ENCODE peak calls at places on chromosomes 11 and 22, in five cellular contexts. I is heart right ventricle, G is uterus, B is IMR-90, V is cardiac muscle cell. S is an unnamed sample.

GRCh38 chr11:128765571-128766530 is 72.0 kb downstream of the FLI1 start:
- DNase-seq in I (no peak), G (no peak), B (no peak), V (no peak), S (no peak)

GRCh38 chr11:62142921-62143320 is 19.1 kb downstream of the INCENP start:
- DNase-seq in I (no peak), G (no peak), B (no peak), V (no peak), S (peak)

GRCh38 chr11:65634905-65635731 is 2.8 kb upstream of the SIPA1 start:
- DNase-seq in I (no peak), G (no peak), B (no peak), V (no peak), S (no peak)

GRCh38 chr22:18909556-18909955 is 3.4 kb downstream of the DGCR6 start:
- DNase-seq in I (no peak), G (no peak), B (no peak), V (no peak), S (no peak)

GRCh38 chr11:45252134-45252856 is 33.8 kb downstream of the SYT13 start:
- DNase-seq in I (peak), G (no peak), B (peak), V (peak), S (no peak)

GRCh38 chr22:23751441-23751996 is 607 bp upstream of the ZNF70 start:
- DNase-seq in I (peak), G (peak), B (no peak), V (peak), S (no peak)

GRCh38 chr11:129979046-129979605 is 23.5 kb downstream of the PRDM10 start:
- DNase-seq in I (no peak), G (no peak), B (no peak), V (no peak), S (no peak)

GRCh38 chr11:72970557-72971118 is 156.4 kb downstream of the ATG16L2 start:
- DNase-seq in I (no peak), G (no peak), B (peak), V (no peak), S (no peak)

GRCh38 chr11:78192223-78192719 is 3.6 kb downstream of the USP35 start:
- DNase-seq in I (no peak), G (no peak), B (no peak), V (no peak), S (no peak)

GRCh38 chr11:2204361-2205213 is 33.0 kb upstream of the TH start:
- DNase-seq in I (no peak), G (no peak), B (no peak), V (no peak), S (peak)

GRCh38 chr11:103609117-103610066 is 427.0 kb upstream of the DDI1 start:
- DNase-seq in I (no peak), G (no peak), B (peak), V (no peak), S (no peak)
- TF ChIP-seq CTCF in I (no peak), G (no peak), B (peak), V (peak), S (no peak)

GRCh38 chr11:102120006-102120405 is 9.8 kb downstream of the YAP1 start:
- DNase-seq in I (no peak), G (no peak), B (peak), V (no peak), S (no peak)
- H3K27ac ChIP-seq in I (no peak), G (no peak), B (peak), V (peak), S (peak)

GRCh38 chr11:28962492-28962891 is 854.3 kb downstream of the METTL15 start:
- DNase-seq in I (no peak), G (no peak), B (no peak), V (no peak), S (no peak)

GRCh38 chr11:28961726-28962125 is 853.5 kb downstream of the METTL15 start:
- DNase-seq in I (no peak), G (no peak), B (no peak), V (no peak), S (no peak)

GRCh38 chr11:28965824-28966223 is 857.6 kb downstream of the METTL15 start:
- DNase-seq in I (no peak), G (no peak), B (no peak), V (no peak), S (no peak)

GRCh38 chr11:28964811-28965210 is 856.6 kb downstream of the METTL15 start:
- DNase-seq in I (no peak), G (no peak), B (peak), V (no peak), S (no peak)

GRCh38 chr11:28963189-28963588 is 855.0 kb downstream of the METTL15 start:
- DNase-seq in I (no peak), G (no peak), B (peak), V (no peak), S (no peak)
- H3K4me3 ChIP-seq in I (no peak), G (no peak), B (no peak), V (no peak), S (no peak)

GRCh38 chr11:126281245-126281644 is 1.6 kb upstream of the TIRAP start:
- DNase-seq in I (no peak), G (no peak), B (no peak), V (peak), S (no peak)

GRCh38 chr11:126282742-126283591 is at the start of gene TIRAP:
- DNase-seq in I (peak), G (peak), B (peak), V (peak), S (peak)

GRCh38 chr11:126281666-126282175 is 1.2 kb upstream of the TIRAP start:
- DNase-seq in I (no peak), G (no peak), B (no peak), V (no peak), S (no peak)

GRCh38 chr11:126280595-126280994 is 2.3 kb upstream of the TIRAP start:
- DNase-seq in I (no peak), G (no peak), B (no peak), V (no peak), S (no peak)

DNA sequence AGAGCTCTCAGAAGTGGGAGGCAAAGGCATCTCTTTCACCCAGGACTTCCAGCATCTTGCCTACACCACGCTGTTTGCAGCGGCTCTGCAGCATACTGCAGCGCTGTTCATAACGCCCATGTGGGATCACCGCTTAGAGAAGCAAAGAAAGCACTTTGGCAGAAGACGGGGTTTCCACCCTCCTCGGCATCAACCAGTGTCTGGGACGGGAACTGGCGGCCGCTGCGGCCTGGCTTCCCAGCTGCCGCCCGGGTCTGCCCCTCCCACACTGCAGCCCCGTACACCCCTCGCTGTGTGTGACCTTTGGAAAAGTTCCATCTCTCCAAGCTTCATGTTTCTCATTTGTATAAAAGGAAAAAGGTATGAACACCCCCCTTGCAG is 542 bp upstream of the TIRAP start:
- DNase-seq in I (peak), G (peak), B (peak), V (peak), S (no peak)
- TF ChIP-seq CTCF in I (no peak), G (no peak), B (no peak), V (no peak), S (no peak)